ENCODE peak calls at places on chromosomes 12 and 14, in four cellular contexts. G is AG04449, D is hepatocyte, X is T-helper 2 cell. M is an unnamed sample.

GRCh38 chr14:77098470-77099353 is 654 bp downstream of the CIPC start:
- DNase-seq in G (no peak), D (peak), X (peak), M (no peak)

GRCh38 chr12:14836336-14837210 is 6.8 kb downstream of the ART4 start:
- DNase-seq in G (peak), D (peak), X (no peak), M (no peak)

GRCh38 chr14:101761881-101762529 is 496 bp downstream of the PPP2R5C start:
- DNase-seq in G (no peak), D (peak), X (peak), M (peak)

GRCh38 chr14:88454886-88455285 is 69.4 kb downstream of the SPATA7 start:
- DNase-seq in G (no peak), D (no peak), X (no peak), M (no peak)

GRCh38 chr12:64147011-64147671 is 75.0 kb downstream of the KICS2 start:
- DNase-seq in G (no peak), D (no peak), X (no peak), M (no peak)

GRCh38 chr14:21894003-21894897 is 220.6 kb upstream of the OR4E1 start:
- DNase-seq in G (no peak), D (peak), X (no peak), M (peak)

GRCh38 chr14:30869525-30870150 is 4.7 kb upstream of the COCH start:
- DNase-seq in G (no peak), D (no peak), X (no peak), M (no peak)

GRCh38 chr14:38047518-38047917 is 160.2 kb upstream of the SSTR1 start:
- DNase-seq in G (no peak), D (no peak), X (no peak), M (no peak)

GRCh38 chr12:106767954-106768501 is 6.5 kb upstream of the RIC8B start:
- DNase-seq in G (no peak), D (no peak), X (no peak), M (no peak)

GRCh38 chr14:24366375-24366663 is 1.7 kb upstream of the NFATC4 start:
- DNase-seq in G (no peak), D (no peak), X (no peak), M (no peak)

GRCh38 chr12:47742253-47742825 is 16.3 kb downstream of the RAPGEF3 start:
- DNase-seq in G (no peak), D (peak), X (peak), M (peak)

GRCh38 chr12:12240671-12241345 is 26.0 kb downstream of the LRP6 start:
- DNase-seq in G (no peak), D (no peak), X (no peak), M (no peak)

GRCh38 chr12:44581642-44582242 is 294.4 kb downstream of the NELL2 start:
- DNase-seq in G (no peak), D (no peak), X (no peak), M (no peak)

GRCh38 chr14:104582005-104582404 is 2.4 kb downstream of the C14orf180 start:
- DNase-seq in G (no peak), D (no peak), X (no peak), M (no peak)

GRCh38 chr14:104650057-104650980 is 39.1 kb upstream of the INF2 start:
- DNase-seq in G (no peak), D (peak), X (peak), M (peak)

GRCh38 chr14:103280278-103280917 is 53.6 kb upstream of the EIF5 start:
- DNase-seq in G (no peak), D (no peak), X (no peak), M (no peak)

GRCh38 chr14:101589486-101590015 is 28.3 kb downstream of the DIO3 start:
- DNase-seq in G (no peak), D (no peak), X (no peak), M (no peak)

GRCh38 chr12:63103489-63104131 is 47.4 kb downstream of the AVPR1A start:
- DNase-seq in G (no peak), D (peak), X (no peak), M (peak)

GRCh38 chr14:92380131-92380530 is 57.2 kb downstream of the SLC24A4 start:
- DNase-seq in G (no peak), D (no peak), X (no peak), M (no peak)

GRCh38 chr14:100623961-100624360 is 36.7 kb upstream of the BEGAIN start:
- DNase-seq in G (no peak), D (no peak), X (no peak), M (no peak)

GRCh38 chr14:96260341-96260821 is 4.4 kb downstream of the BDKRB1 start:
- DNase-seq in G (no peak), D (no peak), X (no peak), M (no peak)

GRCh38 chr12:49038291-49038955 is 19.8 kb upstream of the PRKAG1 start:
- DNase-seq in G (no peak), D (no peak), X (no peak), M (no peak)

GRCh38 chr12:57456145-57456700 is 1.1 kb downstream of the INHBE start:
- DNase-seq in G (no peak), D (peak), X (peak), M (peak)

GRCh38 chr12:98725481-98726247 is 80.6 kb downstream of the APAF1 start:
- DNase-seq in G (peak), D (peak), X (no peak), M (no peak)

GRCh38 chr12:132172619-132173018 is 28.4 kb downstream of the NOC4L start:
- DNase-seq in G (no peak), D (no peak), X (no peak), M (no peak)

GRCh38 chr14:68539839-68540238 is 253.0 kb downstream of the ZFP36L1 start:
- DNase-seq in G (no peak), D (no peak), X (no peak), M (no peak)

GRCh38 chr12:39010406-39010805 is 105.0 kb upstream of the CPNE8 start:
- DNase-seq in G (no peak), D (no peak), X (no peak), M (no peak)

GRCh38 chr12:29640589-29641345 is 143.0 kb downstream of the TMTC1 start:
- DNase-seq in G (no peak), D (peak), X (no peak), M (no peak)

GRCh38 chr14:87628129-87628528 is 364.9 kb downstream of the GALC start:
- DNase-seq in G (no peak), D (peak), X (no peak), M (no peak)

GRCh38 chr12:12333980-12334709 is 15.9 kb downstream of the MANSC1 start:
- DNase-seq in G (no peak), D (peak), X (peak), M (peak)

GRCh38 chr14:99182548-99183115 is 89.4 kb downstream of the BCL11B start:
- DNase-seq in G (no peak), D (no peak), X (no peak), M (no peak)

GRCh38 chr14:25756880-25757279 is 706.9 kb upstream of the STXBP6 start:
- DNase-seq in G (no peak), D (no peak), X (no peak), M (no peak)

GRCh38 chr12:122811777-122812176 is 23.5 kb upstream of the HIP1R start:
- DNase-seq in G (no peak), D (no peak), X (no peak), M (no peak)

GRCh38 chr14:95998656-95999055 is 40.5 kb upstream of the C14orf132 start:
- DNase-seq in G (no peak), D (no peak), X (no peak), M (no peak)

GRCh38 chr14:90444077-90444696 is 47.4 kb downstream of the CALM1 start:
- DNase-seq in G (no peak), D (peak), X (no peak), M (no peak)

GRCh38 chr12:5073838-5074237 is 30.2 kb downstream of the KCNA5 start:
- DNase-seq in G (no peak), D (no peak), X (no peak), M (no peak)

M was measured in effector memory CD8-positive, alpha-beta T cell.